ENCODE peak calls at places on chromosome 2, in seven cellular contexts. F, Z, O, A, M, K and P are unnamed samples.

GRCh38 chr2:67548317-67549095 is 151.4 kb downstream of the ETAA1 start:
- DNase-seq in F (no peak), Z (peak), O (no peak), A (no peak), M (no peak), K (no peak), P (no peak)

GRCh38 chr2:11877764-11878163 is 131.3 kb downstream of the LPIN1 start:
- DNase-seq in F (no peak), Z (no peak), O (no peak), A (no peak), M (no peak), K (no peak), P (no peak)

GRCh38 chr2:16671760-16672159 is 6.1 kb upstream of the CYRIA start:
- DNase-seq in F (no peak), Z (no peak), O (no peak), A (no peak), M (no peak), K (no peak), P (no peak)

GRCh38 chr2:68255736-68256450 is 3.6 kb upstream of the PPP3R1 start:
- DNase-seq in F (no peak), Z (no peak), O (no peak), A (no peak), M (peak), K (no peak), P (no peak)

GRCh38 chr2:230896346-230897115 is 28.5 kb downstream of the GPR55 start:
- DNase-seq in F (no peak), Z (no peak), O (no peak), A (no peak), M (no peak), K (no peak), P (no peak)

GRCh38 chr2:108423067-108423466 is 25.9 kb upstream of the GCC2 start:
- DNase-seq in F (no peak), Z (no peak), O (no peak), A (no peak), M (no peak), K (no peak), P (no peak)

GRCh38 chr2:149330127-149331022 is at the start of gene LYPD6:
- DNase-seq in F (no peak), Z (peak), O (no peak), A (no peak), M (no peak), K (peak), P (peak)

GRCh38 chr2:45743531-45744391 is 92.3 kb downstream of the PRKCE start:
- DNase-seq in F (no peak), Z (no peak), O (no peak), A (no peak), M (no peak), K (no peak), P (no peak)

GRCh38 chr2:68880213-68880612 is 9.0 kb upstream of the BMP10 start:
- DNase-seq in F (no peak), Z (no peak), O (no peak), A (no peak), M (no peak), K (no peak), P (no peak)

GRCh38 chr2:240337028-240337427 is 98.4 kb upstream of the GPC1 start:
- DNase-seq in F (no peak), Z (no peak), O (no peak), A (no peak), M (no peak), K (no peak), P (no peak)

GRCh38 chr2:205679410-205680009 is 2.8 kb upstream of the NRP2 start:
- DNase-seq in F (no peak), Z (no peak), O (no peak), A (no peak), M (no peak), K (no peak), P (no peak)

GRCh38 chr2:40244251-40245010 is 207.5 kb downstream of the SLC8A1 start:
- DNase-seq in F (no peak), Z (peak), O (no peak), A (peak), M (no peak), K (peak), P (no peak)

GRCh38 chr2:86249843-86250402 is 50.7 kb downstream of the MRPL35 start:
- DNase-seq in F (no peak), Z (peak), O (no peak), A (no peak), M (peak), K (no peak), P (no peak)